ENCODE peak calls at places on chromosomes 12 and 14, in four cellular contexts. C, T, B and U are unnamed samples.

GRCh38 chr12:122602456-122602855 is 75.4 kb downstream of the KNTC1 start:
- DNase-seq in C (no peak), T (peak), B (no peak), U (no peak)

GRCh38 chr14:42057176-42057575 is 450.5 kb downstream of the LRFN5 start:
- DNase-seq in C (no peak), T (no peak), B (no peak), U (no peak)

GRCh38 chr12:105462841-105463240 is 132.3 kb downstream of the C12orf75 start:
- DNase-seq in C (no peak), T (peak), B (no peak), U (no peak)

GRCh38 chr12:45768194-45768593 is 38.7 kb downstream of the ARID2 start:
- DNase-seq in C (no peak), T (peak), B (no peak), U (no peak)

GRCh38 chr14:55707365-55707804 is 127.4 kb downstream of the KTN1 start:
- DNase-seq in C (no peak), T (peak), B (no peak), U (no peak)

GRCh38 chr12:6375269-6376078 is at the start of gene SCNN1A:
- DNase-seq in C (no peak), T (peak), B (peak), U (peak)

GRCh38 chr12:84874125-84874824 is 38.3 kb downstream of the SLC6A15 start:
- DNase-seq in C (peak), T (peak), B (no peak), U (no peak)

GRCh38 chr12:89529738-89530137 is 3.9 kb upstream of the POC1B start:
- DNase-seq in C (peak), T (peak), B (no peak), U (no peak)

GRCh38 chr12:9378430-9378835 is 170.2 kb upstream of the PZP start:
- DNase-seq in C (peak), T (no peak), B (no peak), U (no peak)

GRCh38 chr12:77914089-77914488 is 83.4 kb downstream of the NAV3 start:
- DNase-seq in C (no peak), T (no peak), B (no peak), U (no peak)
- TF ChIP-seq CTCF in C (peak), T (no peak), B (no peak), U (no peak)

DNA sequence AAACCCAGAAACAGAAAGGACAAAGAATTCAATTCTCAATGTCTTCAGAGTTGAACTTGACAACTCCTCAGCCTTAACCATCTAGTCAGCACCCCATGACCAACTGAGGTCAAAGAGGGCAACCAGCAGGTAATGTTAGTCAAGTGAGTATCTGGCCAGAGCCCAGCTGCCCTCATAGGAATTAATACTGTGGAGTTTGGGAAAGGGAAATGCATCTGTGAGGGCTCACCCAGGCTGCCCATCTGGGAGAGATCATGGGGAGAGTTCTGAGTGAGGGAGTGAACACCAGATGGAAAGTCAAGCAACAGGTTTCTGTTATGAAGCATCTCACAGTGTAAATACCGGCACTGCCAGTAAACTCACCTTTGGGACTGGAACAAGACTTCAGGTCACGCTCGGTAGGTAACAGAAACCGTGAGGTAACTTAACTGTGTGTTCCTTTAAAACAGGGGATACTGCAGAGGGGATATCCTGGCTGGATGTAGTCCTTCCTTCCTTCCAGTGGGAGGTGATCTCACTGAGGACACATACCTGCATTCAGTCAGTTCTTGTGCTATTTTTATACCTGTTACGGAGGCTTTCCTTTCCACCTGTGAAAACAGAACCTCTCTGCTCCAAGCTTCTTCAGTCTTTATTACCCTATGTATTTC is 94.4 kb downstream of the DAD1 start:
- DNase-seq in C (no peak), T (no peak), B (no peak), U (no peak)
- H3K27ac ChIP-seq in C (no peak), T (no peak), B (no peak), U (no peak)

GRCh38 chr12:95522692-95523091 is 28.6 kb downstream of the USP44 start:
- DNase-seq in C (no peak), T (no peak), B (no peak), U (no peak)
- TF ChIP-seq CTCF in C (no peak), T (no peak), B (no peak), U (no peak)

GRCh38 chr14:68234101-68234905 is 414.7 kb downstream of the RAD51B start:
- DNase-seq in C (no peak), T (no peak), B (no peak), U (no peak)

GRCh38 chr14:68232643-68233055 is 413.1 kb downstream of the RAD51B start:
- DNase-seq in C (no peak), T (peak), B (peak), U (no peak)

GRCh38 chr14:68231832-68232642 is 412.5 kb downstream of the RAD51B start:
- DNase-seq in C (no peak), T (peak), B (no peak), U (no peak)

GRCh38 chr14:68235011-68235410 is 415.4 kb downstream of the RAD51B start:
- DNase-seq in C (no peak), T (peak), B (no peak), U (no peak)

GRCh38 chr14:68233385-68233784 is 413.8 kb downstream of the RAD51B start:
- DNase-seq in C (no peak), T (no peak), B (no peak), U (no peak)
- H3K27ac ChIP-seq in C (peak), T (peak), B (peak), U (peak)

DNA sequence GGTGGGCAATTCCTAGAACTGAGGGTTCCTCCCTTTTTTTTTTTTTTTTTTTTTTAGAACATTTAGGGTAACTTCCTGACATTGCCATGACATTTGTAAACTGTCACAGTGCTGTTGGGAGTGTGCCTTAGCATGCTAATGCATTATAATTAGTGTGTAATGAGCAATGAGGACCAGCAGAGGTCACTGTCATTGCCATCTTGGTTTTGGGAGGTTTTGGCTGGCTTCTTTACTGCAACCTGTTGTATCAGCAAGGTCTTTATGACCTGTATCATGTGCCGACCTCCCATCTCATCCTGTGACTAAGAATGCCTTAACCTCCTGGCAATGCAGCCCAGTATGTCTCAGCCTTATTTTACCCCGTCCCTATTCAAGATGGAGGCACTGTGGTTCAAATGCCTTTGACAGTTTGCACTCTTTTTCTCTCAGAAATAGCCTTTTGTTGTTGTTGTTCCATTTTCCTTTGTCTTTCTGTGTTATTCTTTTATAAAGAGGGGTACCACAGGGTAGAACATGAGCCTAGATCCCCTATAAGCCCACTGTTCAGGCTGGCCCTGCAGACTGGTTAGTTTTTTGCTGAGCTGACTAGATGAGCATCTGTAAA is 75.6 kb upstream of the DCD start:
- DNase-seq in C (no peak), T (no peak), B (no peak), U (no peak)
- TF ChIP-seq CTCF in C (peak), T (peak), B (no peak), U (no peak)

GRCh38 chr12:108619369-108620160 is 14.1 kb downstream of the SELPLG start:
- DNase-seq in C (no peak), T (no peak), B (no peak), U (no peak)
- H3K27ac ChIP-seq in C (no peak), T (no peak), B (no peak), U (no peak)

GRCh38 chr12:18882690-18883089 is 144.8 kb downstream of the CAPZA3 start:
- DNase-seq in C (no peak), T (no peak), B (no peak), U (no peak)
- TF ChIP-seq CTCF in C (no peak), T (no peak), B (no peak), U (no peak)

DNA sequence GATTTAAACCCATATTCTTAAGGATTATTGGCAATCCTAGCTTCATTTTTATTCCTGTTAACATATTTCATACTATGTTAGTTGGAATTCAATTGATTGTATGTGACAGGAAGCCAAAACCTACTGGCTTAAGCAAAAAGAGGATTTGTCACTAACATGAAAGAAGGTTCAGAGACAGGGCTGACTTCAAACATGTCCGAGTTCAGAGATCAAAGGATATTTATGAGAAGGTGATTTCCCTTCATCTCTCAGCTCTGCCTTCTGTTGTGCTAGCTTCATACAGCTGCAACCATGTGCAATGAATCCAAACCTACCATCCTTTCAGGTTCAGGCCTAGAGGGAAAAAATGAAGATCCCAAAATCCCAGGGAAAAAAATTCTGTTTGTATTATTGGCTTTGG is 349.7 kb downstream of the ATP23 start:
- DNase-seq in C (no peak), T (no peak), B (no peak), U (no peak)
- H3K27ac ChIP-seq in C (no peak), T (no peak), B (no peak), U (no peak)

DNA sequence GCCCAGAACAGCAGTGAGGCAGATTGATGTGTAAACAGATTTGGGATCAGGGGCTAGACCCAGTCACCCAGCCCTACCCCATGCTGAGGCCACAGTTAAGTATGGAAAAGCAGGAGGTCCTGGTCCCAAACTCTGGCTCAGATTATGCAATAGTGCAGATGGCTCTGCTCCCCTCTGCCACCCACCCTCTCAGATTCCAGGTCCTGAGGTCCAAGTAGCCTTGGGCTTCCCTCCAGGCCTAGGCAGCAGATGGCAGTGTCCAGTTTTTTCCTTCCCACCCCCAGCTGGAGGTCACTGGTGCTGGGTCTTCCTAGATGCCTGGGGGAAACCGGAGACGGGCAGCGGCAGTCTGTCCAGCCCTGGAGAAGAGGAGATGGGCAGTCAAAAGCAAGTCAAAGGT is 2.8 kb upstream of the DHH start:
- DNase-seq in C (no peak), T (no peak), B (no peak), U (no peak)
- TF ChIP-seq CTCF in C (no peak), T (no peak), B (no peak), U (no peak)

GRCh38 chr12:59077153-59077930 is 157.0 kb upstream of the LRIG3 start:
- DNase-seq in C (no peak), T (peak), B (no peak), U (peak)

GRCh38 chr12:59076611-59077010 is 156.3 kb upstream of the LRIG3 start:
- DNase-seq in C (no peak), T (no peak), B (no peak), U (no peak)

GRCh38 chr12:59079029-59079428 is 158.7 kb upstream of the LRIG3 start:
- DNase-seq in C (no peak), T (peak), B (no peak), U (no peak)

GRCh38 chr12:59079472-59079871 is 159.2 kb upstream of the LRIG3 start:
- DNase-seq in C (no peak), T (peak), B (no peak), U (no peak)

DNA sequence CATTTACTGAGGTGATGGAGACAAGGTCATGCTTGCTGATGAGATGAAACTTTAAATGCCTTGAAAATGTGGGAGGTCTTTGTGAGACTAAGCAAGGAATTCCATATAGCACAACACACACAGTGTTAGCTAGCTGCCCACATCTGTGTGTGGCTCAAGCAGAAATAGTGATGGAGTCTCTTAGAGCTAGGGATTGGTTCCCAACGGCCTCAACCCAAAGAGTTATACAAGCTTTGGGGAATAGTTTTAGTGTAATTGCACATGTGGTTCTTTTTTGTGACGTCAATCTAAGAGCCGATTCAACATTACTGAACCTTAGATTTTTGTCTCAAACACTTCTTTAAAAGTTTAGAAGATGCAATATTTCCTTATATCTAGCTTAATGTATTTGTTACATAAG is 157.7 kb upstream of the LRIG3 start:
- DNase-seq in C (no peak), T (no peak), B (no peak), U (no peak)
- H3K27ac ChIP-seq in C (no peak), T (peak), B (no peak), U (peak)